ENCODE peak calls at places on chromosomes 2 and 18, in seven cellular contexts. H, E, Y, N, T, B and S are unnamed samples. For H3K36me3 and H3K4me1, the result is how much of the 10 kb centered on the place peaks cover.

GRCh38 chr2:85986121-85986520 is 97.3 kb upstream of the ST3GAL5 start:
- DNase-seq in T (no peak), N (no peak), B (no peak), E (no peak), H (no peak), Y (no peak), S (no peak)

GRCh38 chr2:232333361-232334135 is 45.0 kb upstream of the ALPP start:
- DNase-seq in B (no peak), N (no peak), Y (peak), H (peak), T (no peak), E (no peak), S (no peak)

GRCh38 chr2:3198119-3198518 is 179.5 kb downstream of the EIPR1 start:
- DNase-seq in T (no peak), N (no peak), E (no peak), B (no peak), Y (no peak), H (no peak), S (no peak)

GRCh38 chr2:138415891-138416494 is 85.6 kb upstream of the SPOPL start:
- DNase-seq in B (peak), T (no peak), H (no peak), E (peak), Y (no peak), N (no peak), S (no peak)

GRCh38 chr18:42860011-42860410 is 255.5 kb downstream of the RIT2 start:
- DNase-seq in B (peak), H (no peak), E (peak), T (no peak), Y (no peak), N (no peak), S (no peak)

GRCh38 chr2:142220901-142221300 is 90.1 kb upstream of the LRP1B start:
- DNase-seq in T (no peak), E (peak), N (no peak), B (peak), H (no peak), Y (no peak), S (no peak)

GRCh38 chr2:221779614-221780067 is 207.5 kb upstream of the EPHA4 start:
- DNase-seq in T (no peak), H (no peak), Y (peak), B (peak), E (peak), N (peak), S (no peak)

GRCh38 chr2:71863338-71863737 is 284.3 kb downstream of the CYP26B1 start:
- DNase-seq in N (no peak), B (no peak), T (no peak), Y (no peak), H (no peak), E (no peak), S (no peak)

GRCh38 chr2:181937473-181937872 is 45.9 kb downstream of the ITPRID2 start:
- DNase-seq in B (peak), Y (peak), E (peak), N (no peak), H (peak), T (no peak), S (peak)

GRCh38 chr2:217248312-217248935 is 388.6 kb upstream of the TNP1 start:
- DNase-seq in Y (peak), E (peak), B (peak), T (no peak), H (peak), N (no peak), S (peak)

GRCh38 chr18:7221424-7222155 is 9.3 kb upstream of the LRRC30 start:
- DNase-seq in H (peak), N (no peak), E (peak), Y (no peak), B (peak), T (no peak), S (peak)

GRCh38 chr2:191933307-191934105 is 86.6 kb upstream of the CAVIN2 start:
- DNase-seq in T (no peak), E (no peak), N (no peak), Y (no peak), B (no peak), H (no peak), S (no peak)

GRCh38 chr18:46771141-46771540 is 14.3 kb upstream of the ST8SIA5 start:
- DNase-seq in B (no peak), N (no peak), T (no peak), Y (no peak), H (no peak), E (no peak), S (no peak)

GRCh38 chr2:85287721-85288120 is 40.1 kb downstream of the TGOLN2 start:
- DNase-seq in N (no peak), Y (no peak), E (no peak), H (no peak), T (no peak), B (no peak), S (no peak)

GRCh38 chr18:74522635-74523548 is 11.4 kb upstream of the CNDP1 start:
- DNase-seq in Y (no peak), N (no peak), B (peak), H (peak), T (no peak), E (no peak), S (no peak)

GRCh38 chr2:119174216-119174992 is 15.9 kb upstream of the C1QL2 start:
- DNase-seq in E (peak), H (peak), B (peak), N (no peak), Y (no peak), T (no peak), S (peak)

GRCh38 chr18:30359521-30359920 is 683.0 kb downstream of the DSC3 start:
- DNase-seq in E (no peak), N (no peak), H (no peak), B (no peak), T (no peak), Y (no peak), S (no peak)

GRCh38 chr2:40421643-40422297 is 30.1 kb downstream of the SLC8A1 start:
- DNase-seq in N (no peak), T (no peak), H (no peak), B (peak), Y (no peak), E (no peak), S (no peak)

GRCh38 chr18:73079920-73080319 is 212.1 kb upstream of the NETO1 start:
- DNase-seq in T (no peak), E (no peak), B (no peak), N (no peak), Y (no peak), H (no peak), S (no peak)

GRCh38 chr2:232979871-232980461 is 33.1 kb downstream of the NGEF start:
- DNase-seq in E (peak), H (no peak), N (no peak), T (no peak), B (peak), Y (no peak), S (peak)

GRCh38 chr2:202064206-202064880 is 8.7 kb upstream of the KIAA2012 start:
- DNase-seq in Y (peak), T (no peak), E (peak), N (peak), B (peak), H (peak), S (no peak)

GRCh38 chr2:160077912-160078585 is 15.6 kb upstream of the PLA2R1 start:
- DNase-seq in B (no peak), N (no peak), Y (no peak), H (peak), E (no peak), T (no peak), S (no peak)
- H3K36me3 ChIP-seq in B (under half), N (under half), Y (under half), H (under half), E (under half), T (under half), S (under half)

GRCh38 chr2:46568212-46569009 is 89.0 kb downstream of the TMEM247 start:
- DNase-seq in N (no peak), E (no peak), B (no peak), H (no peak), Y (no peak), T (no peak), S (no peak)

GRCh38 chr2:46569766-46570165 is 90.4 kb downstream of the TMEM247 start:
- DNase-seq in B (no peak), Y (no peak), E (no peak), H (no peak), N (no peak), T (no peak), S (no peak)

GRCh38 chr2:46574457-46575354 is 95.3 kb downstream of the TMEM247 start:
- DNase-seq in N (no peak), E (no peak), T (no peak), H (no peak), B (peak), Y (no peak), S (no peak)

GRCh38 chr2:46569061-46569560 is 89.7 kb downstream of the TMEM247 start:
- DNase-seq in Y (no peak), H (peak), B (peak), T (no peak), E (peak), N (no peak), S (no peak)

GRCh38 chr2:46570396-46570795 is 91.0 kb downstream of the TMEM247 start:
- DNase-seq in N (no peak), E (no peak), T (no peak), B (no peak), H (no peak), Y (no peak), S (no peak)
- H3K4me1 ChIP-seq in N (half or more), E (half or more), T (half or more), B (under half), H (under half), Y (under half), S (under half)

GRCh38 chr2:55718165-55719008 is 24.7 kb upstream of the PNPT1 start:
- DNase-seq in B (peak), T (no peak), Y (no peak), N (peak), H (peak), E (peak), S (peak)

GRCh38 chr2:55719852-55720251 is 26.2 kb upstream of the PNPT1 start:
- DNase-seq in Y (no peak), N (no peak), T (no peak), B (no peak), E (no peak), H (no peak), S (no peak)

GRCh38 chr2:55721601-55722215 is 28.1 kb upstream of the PNPT1 start:
- DNase-seq in Y (no peak), E (no peak), B (peak), H (no peak), N (no peak), T (no peak), S (no peak)

DNA sequence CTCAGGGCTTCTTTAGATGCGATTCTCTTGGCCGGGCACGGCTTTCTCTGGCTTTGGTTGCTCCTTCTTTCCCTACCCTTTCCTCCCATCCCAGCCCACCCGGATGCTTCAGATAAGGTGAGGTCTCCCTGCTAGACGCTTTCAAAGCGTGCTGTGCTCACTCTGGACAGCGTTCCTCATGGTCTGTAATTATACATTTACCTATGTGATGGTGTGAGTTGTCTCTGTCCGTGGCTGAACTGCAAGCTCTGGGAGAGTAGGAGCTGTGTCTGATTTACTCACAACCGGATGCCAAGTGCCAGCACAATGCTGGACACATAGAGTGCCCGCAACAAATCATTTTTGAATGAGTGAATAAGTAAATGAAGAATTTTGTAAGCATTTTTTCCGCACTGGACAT is 26.8 kb upstream of the PNPT1 start:
- DNase-seq in T (no peak), N (no peak), E (peak), B (no peak), Y (no peak), H (no peak), S (no peak)
- H3K27ac ChIP-seq in T (no peak), N (no peak), E (no peak), B (no peak), Y (no peak), H (no peak), S (no peak)

GRCh38 chr2:158459161-158460003 is 2.6 kb downstream of the PKP4 start:
- DNase-seq in N (no peak), E (peak), B (no peak), H (no peak), T (no peak), Y (no peak), S (no peak)

GRCh38 chr2:158460632-158461297 is 4.0 kb downstream of the PKP4 start:
- DNase-seq in E (peak), Y (no peak), B (no peak), N (no peak), T (no peak), H (no peak), S (no peak)

GRCh38 chr2:158467248-158467647 is 10.5 kb downstream of the PKP4 start:
- DNase-seq in T (no peak), Y (no peak), H (no peak), E (no peak), N (no peak), B (no peak), S (no peak)

GRCh38 chr2:158464426-158465281 is 7.9 kb downstream of the PKP4 start:
- DNase-seq in H (no peak), T (no peak), N (no peak), Y (no peak), B (no peak), E (peak), S (no peak)

GRCh38 chr2:158463496-158464095 is 6.8 kb downstream of the PKP4 start:
- DNase-seq in E (peak), T (no peak), Y (no peak), H (no peak), B (no peak), N (no peak), S (no peak)
- H3K36me3 ChIP-seq in E (under half), T (under half), Y (under half), H (under half), B (under half), N (under half), S (under half)

GRCh38 chr18:48940854-48941531 is 9.8 kb downstream of the SMAD7 start:
- DNase-seq in Y (no peak), N (no peak), H (no peak), B (peak), E (no peak), T (no peak), S (no peak)

GRCh38 chr18:48942554-48943261 is 8.1 kb downstream of the SMAD7 start:
- DNase-seq in B (peak), N (no peak), Y (no peak), E (peak), H (no peak), T (no peak), S (peak)

GRCh38 chr18:48943333-48943732 is 7.4 kb downstream of the SMAD7 start:
- DNase-seq in H (no peak), Y (no peak), E (no peak), T (no peak), B (no peak), N (no peak), S (no peak)

GRCh38 chr18:48941672-48942071 is 9.1 kb downstream of the SMAD7 start:
- DNase-seq in B (no peak), T (no peak), Y (no peak), H (no peak), E (no peak), N (no peak), S (no peak)

GRCh38 chr18:48942086-48942485 is 8.7 kb downstream of the SMAD7 start:
- DNase-seq in E (no peak), N (no peak), Y (no peak), H (no peak), B (no peak), T (no peak), S (no peak)
- H3K4me1 ChIP-seq in E (half or more), N (half or more), Y (under half), H (half or more), B (half or more), T (half or more), S (half or more)

GRCh38 chr2:216130346-216130951 is 21.3 kb downstream of the XRCC5 start:
- DNase-seq in Y (no peak), E (peak), B (peak), N (no peak), H (no peak), T (no peak), S (no peak)

GRCh38 chr2:216133392-216133791 is 24.2 kb downstream of the XRCC5 start:
- DNase-seq in B (peak), E (peak), T (no peak), N (no peak), Y (no peak), H (no peak), S (no peak)

GRCh38 chr2:216134958-216135541 is 25.9 kb downstream of the XRCC5 start:
- DNase-seq in H (no peak), N (no peak), T (no peak), Y (no peak), E (no peak), B (no peak), S (no peak)

GRCh38 chr2:216131175-216131926 is 22.2 kb downstream of the XRCC5 start:
- DNase-seq in H (no peak), Y (no peak), T (no peak), B (peak), E (no peak), N (no peak), S (no peak)

GRCh38 chr2:216132585-216132984 is 23.4 kb downstream of the XRCC5 start:
- DNase-seq in H (no peak), B (no peak), T (no peak), N (no peak), E (no peak), Y (no peak), S (no peak)
- H3K27ac ChIP-seq in H (no peak), B (no peak), T (no peak), N (no peak), E (no peak), Y (no peak), S (no peak)